ENCODE peak calls at places on chromosomes 12 and 14, in eight cellular contexts. One of them, this sample, is unnamed.

GRCh38 chr12:14394317-14395058 is 29.0 kb downstream of the ATF7IP start:
- DNase-seq in H4: peak
- DNase-seq in activated T-cell treated with anti-CD3 and anti-CD28 coated beads for 48 hours: no peak
- DNase-seq in heart right ventricle: no peak
- DNase-seq in GM12892: no peak
- DNase-seq in AG08395: peak
- DNase-seq in stimulated activated naive B cell treated with anti-CD40 and anti-IgM and Interleukin-4, amounts not matched to agents 10 μg/mL and 1 μg/mL and 100 μg/mL, for 72 hours: peak
- DNase-seq in fibroblast of villous mesenchyme: peak
- DNase-seq in this sample: peak

GRCh38 chr12:25040593-25040992 is 91.7 kb upstream of the BCAT1 start:
- DNase-seq in H4: no peak
- DNase-seq in activated T-cell treated with anti-CD3 and anti-CD28 coated beads for 48 hours: no peak
- DNase-seq in heart right ventricle: no peak
- DNase-seq in GM12892: no peak
- DNase-seq in AG08395: no peak
- DNase-seq in stimulated activated naive B cell treated with anti-CD40 and anti-IgM and Interleukin-4, amounts not matched to agents 10 μg/mL and 1 μg/mL and 100 μg/mL, for 72 hours: no peak
- DNase-seq in fibroblast of villous mesenchyme: no peak
- DNase-seq in this sample: no peak

GRCh38 chr12:92146865-92147264 is 1.2 kb upstream of the BTG1 start:
- DNase-seq in H4: no peak
- DNase-seq in activated T-cell treated with anti-CD3 and anti-CD28 coated beads for 48 hours: no peak
- DNase-seq in heart right ventricle: no peak
- DNase-seq in GM12892: no peak
- DNase-seq in AG08395: no peak
- DNase-seq in stimulated activated naive B cell treated with anti-CD40 and anti-IgM and Interleukin-4, amounts not matched to agents 10 μg/mL and 1 μg/mL and 100 μg/mL, for 72 hours: no peak
- DNase-seq in fibroblast of villous mesenchyme: no peak
- DNase-seq in this sample: no peak

GRCh38 chr12:45987339-45987726 is 3.0 kb downstream of the SCAF11 start:
- DNase-seq in H4: no peak
- DNase-seq in activated T-cell treated with anti-CD3 and anti-CD28 coated beads for 48 hours: no peak
- DNase-seq in heart right ventricle: no peak
- DNase-seq in GM12892: no peak
- DNase-seq in AG08395: no peak
- DNase-seq in stimulated activated naive B cell treated with anti-CD40 and anti-IgM and Interleukin-4, amounts not matched to agents 10 μg/mL and 1 μg/mL and 100 μg/mL, for 72 hours: no peak
- DNase-seq in fibroblast of villous mesenchyme: no peak
- DNase-seq in this sample: no peak

GRCh38 chr14:78153069-78153351 is 17.2 kb upstream of the NRXN3 start:
- DNase-seq in H4: no peak
- DNase-seq in activated T-cell treated with anti-CD3 and anti-CD28 coated beads for 48 hours: no peak
- DNase-seq in heart right ventricle: no peak
- DNase-seq in GM12892: no peak
- DNase-seq in AG08395: no peak
- DNase-seq in stimulated activated naive B cell treated with anti-CD40 and anti-IgM and Interleukin-4, amounts not matched to agents 10 μg/mL and 1 μg/mL and 100 μg/mL, for 72 hours: no peak
- DNase-seq in fibroblast of villous mesenchyme: no peak
- DNase-seq in this sample: no peak

GRCh38 chr14:64775081-64775777 is 71.0 kb downstream of the PLEKHG3 start:
- DNase-seq in H4: no peak
- DNase-seq in activated T-cell treated with anti-CD3 and anti-CD28 coated beads for 48 hours: no peak
- DNase-seq in heart right ventricle: no peak
- DNase-seq in GM12892: no peak
- DNase-seq in AG08395: no peak
- DNase-seq in stimulated activated naive B cell treated with anti-CD40 and anti-IgM and Interleukin-4, amounts not matched to agents 10 μg/mL and 1 μg/mL and 100 μg/mL, for 72 hours: no peak
- DNase-seq in fibroblast of villous mesenchyme: no peak
- DNase-seq in this sample: no peak

GRCh38 chr12:85280984-85281946 is 1.2 kb downstream of the ALX1 start:
- DNase-seq in H4: no peak
- DNase-seq in activated T-cell treated with anti-CD3 and anti-CD28 coated beads for 48 hours: no peak
- DNase-seq in heart right ventricle: no peak
- DNase-seq in GM12892: no peak
- DNase-seq in AG08395: no peak
- DNase-seq in stimulated activated naive B cell treated with anti-CD40 and anti-IgM and Interleukin-4, amounts not matched to agents 10 μg/mL and 1 μg/mL and 100 μg/mL, for 72 hours: no peak
- DNase-seq in fibroblast of villous mesenchyme: no peak
- DNase-seq in this sample: no peak

GRCh38 chr12:131112016-131112415 is 158.3 kb downstream of the ADGRD1 start:
- DNase-seq in H4: peak
- DNase-seq in activated T-cell treated with anti-CD3 and anti-CD28 coated beads for 48 hours: no peak
- DNase-seq in heart right ventricle: no peak
- DNase-seq in GM12892: no peak
- DNase-seq in AG08395: peak
- DNase-seq in stimulated activated naive B cell treated with anti-CD40 and anti-IgM and Interleukin-4, amounts not matched to agents 10 μg/mL and 1 μg/mL and 100 μg/mL, for 72 hours: no peak
- DNase-seq in fibroblast of villous mesenchyme: no peak
- DNase-seq in this sample: no peak

GRCh38 chr12:34403706-34404376 is 381.5 kb downstream of the ALG10 start:
- DNase-seq in H4: no peak
- DNase-seq in activated T-cell treated with anti-CD3 and anti-CD28 coated beads for 48 hours: no peak
- DNase-seq in heart right ventricle: no peak
- DNase-seq in GM12892: no peak
- DNase-seq in AG08395: peak
- DNase-seq in stimulated activated naive B cell treated with anti-CD40 and anti-IgM and Interleukin-4, amounts not matched to agents 10 μg/mL and 1 μg/mL and 100 μg/mL, for 72 hours: no peak
- DNase-seq in fibroblast of villous mesenchyme: no peak
- DNase-seq in this sample: no peak